ENCODE peak calls at places on chromosomes 11 and 22, in six cellular contexts. N is CD8-positive, alpha-beta memory T cell; J is lower lobe of right lung; F is heart left ventricle; E is hepatocyte; D is IMR-90. T is an unnamed sample. For H3K36me3 and H3K27me3, the result is how much of the 10 kb centered on the place peaks cover.

GRCh38 chr22:20429254-20430100 is 8.1 kb downstream of the SCARF2 start:
- DNase-seq in N (peak), J (peak), F (no peak), E (peak), D (no peak), T (peak)

GRCh38 chr11:26974068-26974790 is 19.7 kb upstream of the FIBIN start:
- DNase-seq in N (no peak), J (no peak), F (no peak), E (no peak), D (peak), T (no peak)

GRCh38 chr11:659532-660085 is 22.5 kb downstream of the DRD4 start:
- DNase-seq in N (no peak), J (no peak), F (no peak), E (no peak), D (no peak), T (peak)

GRCh38 chr22:41799486-41800347 is 762 bp upstream of the CCDC134 start:
- DNase-seq in N (peak), J (peak), F (peak), E (peak), D (no peak), T (peak)

GRCh38 chr11:10588904-10589303 is 20.4 kb upstream of the LYVE1 start:
- DNase-seq in N (no peak), J (no peak), F (no peak), E (no peak), D (no peak), T (no peak)

GRCh38 chr11:103055174-103055890 is 36.6 kb downstream of the DCUN1D5 start:
- DNase-seq in N (no peak), J (no peak), F (no peak), E (peak), D (peak), T (no peak)

GRCh38 chr11:73662445-73663157 is 16.2 kb downstream of the PLEKHB1 start:
- DNase-seq in N (no peak), J (no peak), F (no peak), E (no peak), D (peak), T (peak)

GRCh38 chr11:134409552-134410429 is 2.3 kb downstream of the B3GAT1 start:
- DNase-seq in N (no peak), J (no peak), F (no peak), E (no peak), D (no peak), T (peak)

GRCh38 chr22:27019827-27020226 is 362.4 kb downstream of the MIAT start:
- DNase-seq in N (no peak), J (no peak), F (no peak), E (peak), D (no peak), T (no peak)

GRCh38 chr22:32880906-32881596 is 79.5 kb downstream of the TIMP3 start:
- DNase-seq in N (no peak), J (peak), F (peak), E (peak), D (peak), T (peak)

GRCh38 chr11:65102142-65103095 is 6.4 kb downstream of the VPS51 start:
- DNase-seq in N (no peak), J (no peak), F (peak), E (no peak), D (peak), T (no peak)

GRCh38 chr11:83175815-83176214 is 17.7 kb upstream of the ANKRD42 start:
- DNase-seq in N (no peak), J (no peak), F (no peak), E (peak), D (no peak), T (no peak)

GRCh38 chr11:62542111-62542745 is 4.4 kb downstream of the AHNAK start:
- DNase-seq in N (no peak), J (no peak), F (no peak), E (no peak), D (peak), T (no peak)

GRCh38 chr11:117875397-117876048 is 935 bp downstream of the FXYD6 start:
- DNase-seq in N (peak), J (no peak), F (no peak), E (no peak), D (no peak), T (peak)

GRCh38 chr11:18731949-18732821 is 6.2 kb upstream of the IGSF22 start:
- DNase-seq in N (peak), J (no peak), F (no peak), E (peak), D (peak), T (peak)

GRCh38 chr11:119342362-119343130 is 1.9 kb upstream of the C1QTNF5 start:
- DNase-seq in N (no peak), J (peak), F (no peak), E (no peak), D (no peak), T (peak)

GRCh38 chr11:17778956-17779860 is 44.6 kb downstream of the KCNC1 start:
- DNase-seq in N (peak), J (no peak), F (no peak), E (no peak), D (no peak), T (no peak)

GRCh38 chr11:10407055-10407454 is 48.0 kb upstream of the AMPD3 start:
- DNase-seq in N (no peak), J (no peak), F (no peak), E (no peak), D (peak), T (no peak)

GRCh38 chr11:67289651-67290479 is 762 bp downstream of the ANKRD13D start:
- DNase-seq in N (no peak), J (peak), F (no peak), E (no peak), D (no peak), T (no peak)

GRCh38 chr11:3225159-3225758 is 6.6 kb upstream of the MRGPRG start:
- DNase-seq in N (no peak), J (no peak), F (no peak), E (no peak), D (no peak), T (peak)

GRCh38 chr11:1371836-1372465 is 17.8 kb upstream of the BRSK2 start:
- DNase-seq in N (peak), J (no peak), F (no peak), E (no peak), D (no peak), T (peak)

GRCh38 chr11:15119826-15120225 is 5.1 kb downstream of the INSC start:
- DNase-seq in N (no peak), J (no peak), F (no peak), E (no peak), D (no peak), T (no peak)

GRCh38 chr11:11980841-11981308 is 27.6 kb downstream of the DKK3 start:
- DNase-seq in N (no peak), J (no peak), F (no peak), E (no peak), D (peak), T (no peak)

GRCh38 chr22:26131755-26132154 is 37.5 kb upstream of the SEZ6L start:
- DNase-seq in N (no peak), J (no peak), F (no peak), E (no peak), D (no peak), T (peak)

GRCh38 chr11:32830413-32830738 is 649 bp downstream of the PRRG4 start:
- DNase-seq in N (no peak), J (peak), F (no peak), E (peak), D (no peak), T (peak)

GRCh38 chr11:117673561-117673960 is 123.5 kb downstream of the DSCAML1 start:
- DNase-seq in N (no peak), J (no peak), F (no peak), E (no peak), D (no peak), T (no peak)

GRCh38 chr11:2795491-2795991 is 90.0 kb downstream of the CDKN1C start:
- DNase-seq in N (peak), J (peak), F (peak), E (no peak), D (no peak), T (no peak)

GRCh38 chr11:46353706-46354105 is 6.4 kb downstream of the DGKZ start:
- DNase-seq in N (no peak), J (no peak), F (no peak), E (no peak), D (peak), T (no peak)

GRCh38 chr11:82676483-82677094 is 57.1 kb downstream of the FAM181B start:
- DNase-seq in N (no peak), J (no peak), F (no peak), E (no peak), D (no peak), T (no peak)

GRCh38 chr11:94254214-94254613 is 50.2 kb upstream of the IZUMO1R start:
- DNase-seq in N (no peak), J (no peak), F (no peak), E (no peak), D (no peak), T (no peak)

GRCh38 chr11:119093951-119094815 is 7.5 kb downstream of the DPAGT1 start:
- DNase-seq in N (peak), J (peak), F (no peak), E (peak), D (peak), T (peak)

GRCh38 chr11:70700871-70701270 is 302.5 kb downstream of the CTTN start:
- DNase-seq in N (no peak), J (no peak), F (no peak), E (no peak), D (no peak), T (no peak)

GRCh38 chr11:17148536-17148935 is 59.2 kb downstream of the PIK3C2A start:
- DNase-seq in N (no peak), J (no peak), F (no peak), E (no peak), D (peak), T (no peak)

GRCh38 chr11:72924568-72925190 is 110.5 kb downstream of the ATG16L2 start:
- DNase-seq in N (no peak), J (no peak), F (no peak), E (no peak), D (peak), T (no peak)

GRCh38 chr11:128415539-128415938 is 171.8 kb downstream of the ETS1 start:
- DNase-seq in N (no peak), J (no peak), F (no peak), E (no peak), D (peak), T (no peak)

GRCh38 chr11:66467756-66468155 is 1.1 kb downstream of the PELI3 start:
- DNase-seq in N (no peak), J (peak), F (peak), E (peak), D (no peak), T (peak)

GRCh38 chr11:121930004-121930965 is 185.7 kb downstream of the BLID start:
- DNase-seq in N (no peak), J (peak), F (peak), E (no peak), D (peak), T (no peak)
- H3K4me3 ChIP-seq in N (no peak), J (peak), F (peak), E (no peak), D (no peak), T (peak)

DNA sequence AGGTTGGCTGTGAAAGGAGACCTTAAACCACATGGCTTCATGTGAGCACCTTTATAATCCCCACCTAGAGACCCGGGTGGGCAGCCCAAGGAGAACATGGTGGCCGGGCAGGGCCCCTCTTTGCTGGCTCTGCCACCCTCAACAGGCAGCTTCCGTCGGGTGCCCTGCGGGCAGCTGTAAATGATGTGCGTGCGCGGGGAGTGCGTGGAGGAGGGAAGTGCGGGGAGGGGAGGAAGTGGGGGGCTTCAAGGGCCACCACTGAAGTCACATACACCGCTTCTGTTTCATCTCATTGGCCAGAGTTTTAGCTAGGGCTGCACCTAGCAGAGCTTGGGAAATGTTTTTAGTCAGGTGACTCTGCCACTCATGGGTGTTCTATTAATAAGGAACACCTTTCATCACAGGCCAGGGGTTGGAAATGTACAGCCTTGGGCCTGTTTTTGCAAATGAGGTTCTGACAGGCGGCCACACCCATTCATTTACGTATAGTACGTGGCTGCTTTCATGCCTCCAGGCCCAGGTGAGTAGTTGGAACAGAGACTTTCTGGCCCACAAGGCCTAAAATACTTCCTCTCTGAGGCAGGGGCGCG is 14.5 kb downstream of the FAM118A start:
- DNase-seq in N (no peak), J (no peak), F (no peak), E (no peak), D (no peak), T (no peak)
- H3K36me3 ChIP-seq in N (under half), J (under half), F (under half), E (under half), D (under half), T (under half)

GRCh38 chr22:36818010-36818642 is 1.3 kb upstream of the PVALB start:
- DNase-seq in N (no peak), J (no peak), F (no peak), E (no peak), D (no peak), T (peak)
- H3K27me3 ChIP-seq in N (under half), J (half or more), F (half or more), E (half or more), D (half or more), T (under half)

DNA sequence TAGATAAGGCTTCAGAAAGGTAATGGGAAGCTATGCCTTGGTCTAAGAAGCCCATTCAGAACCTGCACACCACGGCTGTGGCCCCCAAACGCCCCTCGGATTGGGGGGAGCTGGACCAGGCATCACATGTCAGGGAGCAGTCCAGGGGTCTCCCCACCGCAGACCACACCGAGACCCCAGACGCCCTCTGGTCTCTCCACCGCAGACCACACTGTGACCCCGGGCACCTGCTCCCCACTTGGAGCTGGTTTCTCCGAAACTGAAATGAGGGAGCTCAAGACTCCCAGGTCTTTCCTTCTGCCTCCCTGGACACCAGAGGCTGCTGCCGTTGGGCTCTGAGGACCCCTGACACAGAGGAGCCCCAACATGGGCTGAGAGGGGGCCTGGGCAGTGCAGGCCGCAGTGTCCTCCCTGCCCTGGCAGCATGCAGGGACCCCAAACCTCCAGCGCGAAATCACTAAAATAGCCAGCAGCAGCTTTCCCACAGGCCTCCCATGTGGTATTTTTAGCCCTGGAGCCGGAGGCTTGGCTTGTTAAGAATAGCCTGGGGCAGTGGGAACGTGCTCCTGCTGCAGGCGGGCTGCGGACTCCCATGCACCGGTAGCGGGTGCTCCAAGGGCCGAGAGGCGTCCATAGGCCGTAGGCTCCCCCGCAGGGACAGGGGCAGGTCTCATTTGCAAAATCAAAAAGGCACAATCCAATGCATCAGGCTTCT is 7.7 kb downstream of the LINC01488 start:
- DNase-seq in N (peak), J (peak), F (peak), E (no peak), D (no peak), T (no peak)
- H3K4me3 ChIP-seq in N (no peak), J (no peak), F (no peak), E (no peak), D (no peak), T (no peak)

DNA sequence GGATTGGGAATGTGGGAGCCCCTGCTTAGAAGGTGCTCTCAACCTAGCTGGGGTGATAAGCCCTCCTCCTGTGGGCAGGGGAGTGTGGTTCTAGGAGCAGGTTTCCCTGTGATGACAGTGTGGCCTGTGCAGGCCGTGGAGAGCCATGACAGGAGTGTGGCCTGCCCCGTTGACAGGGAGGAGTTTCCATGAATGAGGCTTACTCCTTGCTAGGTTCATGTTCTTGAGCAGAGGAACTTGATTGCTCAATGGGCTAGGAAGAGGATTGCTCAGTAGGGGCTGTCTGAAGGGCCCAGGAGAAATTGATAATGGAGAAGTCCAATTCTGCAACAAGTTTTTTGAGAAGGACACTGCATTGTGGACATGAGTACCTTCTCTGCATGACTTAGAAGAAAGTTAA is 92.0 kb downstream of the PPP6R3 start:
- DNase-seq in N (no peak), J (no peak), F (no peak), E (no peak), D (no peak), T (no peak)
- H3K36me3 ChIP-seq in N (under half), J (half or more), F (under half), E (under half), D (under half), T (under half)

DNA sequence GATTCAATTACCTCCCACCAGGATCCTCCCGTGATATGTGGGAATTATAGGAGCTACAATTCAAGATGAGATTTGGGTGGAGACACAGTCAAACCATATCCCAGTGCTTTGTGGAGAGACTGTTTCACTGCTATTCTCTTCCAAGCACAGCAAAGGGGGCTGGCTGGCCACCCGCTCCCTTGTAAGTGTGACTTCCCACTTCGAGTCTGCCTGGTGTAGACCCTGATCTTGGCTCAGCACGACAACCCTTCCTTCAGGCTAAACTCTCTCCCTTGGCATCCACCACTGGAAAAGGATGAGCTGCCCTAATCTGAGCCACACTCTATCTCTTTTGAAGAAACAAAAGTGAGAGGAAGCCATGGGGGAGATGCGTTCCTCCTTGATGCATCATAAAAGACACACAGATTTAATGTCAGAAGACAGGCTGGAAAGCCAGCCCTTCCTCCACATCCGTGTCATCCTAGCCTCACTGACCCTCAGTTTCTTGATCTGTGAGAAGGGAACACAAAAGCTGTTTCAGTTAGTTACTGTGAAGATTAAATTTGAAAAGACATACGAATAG is 64.7 kb upstream of the CDON start:
- DNase-seq in N (no peak), J (no peak), F (no peak), E (no peak), D (no peak), T (no peak)
- H3K27me3 ChIP-seq in N (under half), J (under half), F (under half), E (under half), D (half or more), T (under half)

DNA sequence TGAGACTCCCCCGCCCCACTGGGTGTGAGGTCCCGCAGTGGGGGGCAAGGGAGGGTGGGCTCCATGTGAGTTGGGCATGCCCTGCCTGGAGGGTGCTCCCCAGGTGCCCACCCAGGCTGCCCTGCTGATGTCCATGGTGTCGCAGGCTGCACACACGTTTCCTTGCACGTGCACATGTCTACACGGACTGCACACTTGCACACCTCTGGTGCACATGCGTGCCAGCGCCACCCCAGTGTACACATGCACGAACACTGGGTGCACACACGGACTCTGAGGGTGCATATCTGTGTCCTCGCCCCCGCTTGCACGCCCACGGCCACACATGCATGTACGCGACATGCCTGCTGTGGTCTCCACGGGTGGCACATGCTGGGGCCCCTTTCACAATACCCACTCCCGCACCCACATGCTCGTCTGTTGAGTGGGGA is 35.2 kb upstream of the PRODH start:
- DNase-seq in N (peak), J (no peak), F (no peak), E (no peak), D (no peak), T (no peak)
- H3K4me3 ChIP-seq in N (no peak), J (no peak), F (no peak), E (no peak), D (no peak), T (peak)